ENCODE peak calls at places on chromosomes 1 and 21, in seven cellular contexts. L is NCI-H1105 treated with DMSO at 0.1 percent for 48 hours; E is stimulated activated CD4-positive, alpha-beta T cell treated with anti-CD3 and anti-CD28 coated beads, Interleukin-15, amount 100 ng/mL, for 1 hour; X is WTC11; Z is ELF-1; B is foreskin fibroblast; K is kidney glomerular epithelial cell. V is an unnamed sample.

GRCh38 chr1:113930499-113931161 is 1.5 kb downstream of the HIPK1 start:
- DNase-seq in L (peak; percentile 13), E (no peak), X (no peak), Z (peak; percentile 47), B (peak; percentile 30), K (peak; percentile 56), V (peak; percentile 87)

GRCh38 chr1:222880586-222880985 is 65.7 kb downstream of the DISP1 start:
- DNase-seq in L (no peak), E (no peak), X (no peak), Z (no peak), B (peak; percentile 51), K (peak; percentile 39), V (peak; percentile 76)

GRCh38 chr1:53315456-53316048 is 12.3 kb downstream of the LRP8 start:
- DNase-seq in L (no peak), E (no peak), X (no peak), Z (no peak), B (no peak), K (no peak), V (no peak)

GRCh38 chr21:14956826-14957225 is 108.0 kb downstream of the NRIP1 start:
- DNase-seq in L (no peak), E (no peak), X (no peak), Z (no peak), B (peak; percentile 28), K (peak; percentile 23), V (peak; percentile 94)

GRCh38 chr1:1270813-1271212 is 2.8 kb downstream of the UBE2J2 start:
- DNase-seq in L (no peak), E (no peak), X (no peak), Z (no peak), B (no peak), K (peak; percentile 28), V (peak; percentile 58)

GRCh38 chr1:38123356-38123755 is 76.8 kb upstream of the POU3F1 start:
- DNase-seq in L (no peak), E (no peak), X (no peak), Z (peak; percentile 86), B (no peak), K (no peak), V (peak; percentile 36)

GRCh38 chr1:166975361-166976129 is at the start of gene ILDR2:
- DNase-seq in L (peak; percentile 53), E (peak; percentile 50), X (peak; percentile 68), Z (peak; percentile 57), B (peak; percentile 10), K (peak; percentile 11), V (peak; percentile 39)

GRCh38 chr1:32806910-32807523 is 10.1 kb downstream of the YARS1 start:
- DNase-seq in L (no peak), E (no peak), X (no peak), Z (no peak), B (no peak), K (no peak), V (no peak)

GRCh38 chr1:209073879-209074278 is 509.6 kb upstream of the CAMK1G start:
- DNase-seq in L (no peak), E (no peak), X (no peak), Z (no peak), B (no peak), K (no peak), V (no peak)

GRCh38 chr1:47992720-47993119 is 4.5 kb downstream of the TRABD2B start:
- DNase-seq in L (no peak), E (no peak), X (no peak), Z (peak; percentile 57), B (no peak), K (no peak), V (peak; percentile 41)

GRCh38 chr1:27350673-27351540 is 9.1 kb downstream of the SYTL1 start:
- DNase-seq in L (no peak), E (no peak), X (peak; percentile 98), Z (peak; percentile 96), B (no peak), K (no peak), V (peak; percentile 26)

V was measured in kidney tubule cell.